ENCODE peak calls at places on chromosomes 3 and 15, in six cellular contexts. S is endothelial cell of umbilical vein, F is HepG2, H is WTC11, G is A549, Q is HCT116. R is an unnamed sample.

GRCh38 chr15:72953306-72953705 is 99.0 kb upstream of the NEO1 start:
- DNase-seq in H (no peak), Q (no peak), G (no peak), S (no peak), F (no peak), R (no peak)

GRCh38 chr3:189624130-189624529 is 7.1 kb upstream of the TP63 start:
- DNase-seq in H (no peak), G (no peak), Q (no peak), F (no peak), S (no peak), R (no peak)

GRCh38 chr15:79154491-79155182 is 64.1 kb upstream of the RASGRF1 start:
- DNase-seq in G (no peak), F (no peak), S (no peak), Q (no peak), H (no peak), R (no peak)

GRCh38 chr3:74089854-74090253 is 465.1 kb upstream of the PDZRN3 start:
- DNase-seq in F (no peak), H (no peak), G (no peak), Q (no peak), S (no peak), R (no peak)

GRCh38 chr3:61685755-61686154 is 124.4 kb downstream of the PTPRG start:
- DNase-seq in G (no peak), Q (no peak), H (no peak), S (no peak), F (no peak), R (no peak)

GRCh38 chr15:49570672-49571071 is 49.9 kb downstream of the FAM227B start:
- DNase-seq in F (no peak), G (no peak), Q (no peak), S (no peak), H (no peak), R (no peak)

GRCh38 chr15:63915888-63916731 is 82.4 kb upstream of the HERC1 start:
- DNase-seq in S (peak; percentile 78), G (peak; percentile 47), F (no peak), Q (no peak), H (peak; percentile 31), R (peak; percentile 28)

GRCh38 chr3:35744419-35744818 is 105.1 kb downstream of the ARPP21 start:
- DNase-seq in F (no peak), S (no peak), G (no peak), Q (no peak), H (peak; percentile 28), R (no peak)

GRCh38 chr3:133944641-133945441 is 49.2 kb upstream of the RAB6B start:
- DNase-seq in F (no peak), Q (no peak), S (peak; percentile 95), H (no peak), G (no peak), R (no peak)

GRCh38 chr3:101865751-101866509 is 16.6 kb downstream of the NFKBIZ start:
- DNase-seq in H (peak; percentile 20), Q (peak; percentile 12), G (no peak), S (peak; percentile 39), F (no peak), R (no peak)

GRCh38 chr3:111592941-111593340 is 2.2 kb downstream of the ZBED2 start:
- DNase-seq in S (no peak), Q (no peak), G (no peak), F (no peak), H (no peak), R (no peak)

GRCh38 chr15:77851696-77852095 is 219.0 kb upstream of the LINGO1 start:
- DNase-seq in F (peak; percentile 6), Q (no peak), H (no peak), S (no peak), G (no peak), R (no peak)

GRCh38 chr3:180430896-180431295 is 171.1 kb upstream of the TTC14 start:
- DNase-seq in S (no peak), H (no peak), Q (no peak), F (no peak), G (no peak), R (no peak)

GRCh38 chr3:184334470-184335158 is 2.8 kb upstream of the FAM131A start:
- DNase-seq in F (no peak), S (peak; percentile 53), Q (no peak), G (peak; percentile 48), H (no peak), R (no peak)

GRCh38 chr15:29818141-29818540 is 4.1 kb downstream of the TJP1 start:
- DNase-seq in H (no peak), Q (no peak), F (no peak), G (no peak), S (peak; percentile 77), R (no peak)

GRCh38 chr3:97864-98263 is 98.7 kb upstream of the CHL1 start:
- DNase-seq in G (no peak), F (no peak), S (no peak), Q (no peak), H (no peak), R (no peak)

GRCh38 chr15:40006003-40006402 is 33.0 kb downstream of the SRP14 start:
- DNase-seq in S (no peak), F (no peak), H (no peak), Q (no peak), G (no peak), R (no peak)

GRCh38 chr3:197312431-197312830 is 14.0 kb upstream of the DLG1 start:
- DNase-seq in Q (no peak), F (no peak), S (no peak), G (no peak), H (no peak), R (no peak)

GRCh38 chr3:128378631-128379347 is 87.9 kb downstream of the DNAJB8 start:
- DNase-seq in H (no peak), G (no peak), Q (no peak), F (no peak), S (no peak), R (no peak)

GRCh38 chr3:46297658-46298423 is 55.6 kb downstream of the CCR3 start:
- DNase-seq in H (no peak), S (no peak), Q (no peak), F (no peak), G (no peak), R (peak; percentile 92)

GRCh38 chr3:112735927-112736326 is 95.0 kb upstream of the CCDC80 start:
- DNase-seq in F (no peak), H (no peak), Q (no peak), G (no peak), S (no peak), R (no peak)

GRCh38 chr3:49015765-49016164 is 2.6 kb downstream of the DALRD3 start:
- DNase-seq in F (no peak), S (no peak), Q (no peak), G (no peak), H (no peak), R (no peak)

GRCh38 chr15:67276666-67277065 is 22.1 kb downstream of the IQCH start:
- DNase-seq in Q (no peak), H (no peak), S (no peak), F (no peak), G (no peak), R (no peak)

GRCh38 chr3:71128951-71129350 is 454.6 kb downstream of the FOXP1 start:
- DNase-seq in F (no peak), S (peak; percentile 89), G (no peak), H (no peak), Q (no peak), R (no peak)

GRCh38 chr3:9808345-9809037 is 1.6 kb upstream of the TTLL3 start:
- DNase-seq in F (peak; percentile 31), Q (peak; percentile 45), H (peak; percentile 64), S (peak; percentile 29), G (peak; percentile 70), R (peak; percentile 56)
- TF ChIP-seq MAX in F (no peak), Q (no peak), H (no peak), S (no peak), G (no peak), R (no peak)

DNA sequence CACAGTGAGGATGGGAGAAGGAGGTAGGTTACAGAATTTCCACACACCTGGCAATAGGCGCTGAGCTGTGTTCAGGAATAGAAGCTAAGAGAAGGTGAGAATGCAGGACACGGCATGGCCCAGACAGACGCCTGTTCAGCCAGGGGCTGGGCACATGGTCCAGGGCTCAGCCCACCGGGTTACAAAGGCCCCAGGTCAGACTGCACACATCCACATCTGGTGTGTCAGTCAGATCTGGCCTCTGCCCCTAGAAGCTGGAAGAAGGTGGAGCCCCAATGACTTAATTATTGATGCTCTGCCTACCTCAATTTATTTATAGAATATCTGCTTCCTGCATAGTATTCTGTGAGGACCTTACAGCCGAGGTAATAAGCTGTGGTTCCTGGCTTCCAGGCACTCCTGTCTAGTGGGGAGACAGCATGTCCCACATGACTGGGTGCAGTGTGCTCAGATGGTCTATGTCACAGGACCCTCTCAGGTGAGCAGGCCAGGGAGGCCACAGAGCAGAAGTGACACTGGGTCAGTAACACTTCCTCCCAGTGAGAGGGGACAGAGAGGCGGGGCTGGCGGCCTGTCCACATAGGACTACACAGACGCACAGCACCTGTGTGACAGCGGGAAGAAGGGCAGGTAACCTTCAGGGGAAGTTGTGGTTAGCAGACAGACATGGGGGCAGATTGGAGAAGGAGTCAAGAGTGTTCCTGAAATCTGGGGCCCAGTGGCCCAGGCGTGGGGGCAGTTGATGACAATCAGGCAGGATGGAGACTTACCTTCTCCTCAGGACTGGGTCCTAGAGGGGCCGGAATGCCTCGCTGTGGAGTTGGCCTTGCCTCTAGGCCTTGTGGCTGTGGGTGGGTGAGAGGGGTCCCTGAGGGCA is 38.6 kb upstream of the PLXNA1 start:
- DNase-seq in H (no peak), F (no peak), G (no peak), Q (no peak), S (no peak), R (no peak)
- TF ChIP-seq MAX in H (no peak), F (no peak), G (no peak), Q (no peak), S (no peak), R (no peak)

GRCh38 chr3:149654188-149654601 is 3.6 kb downstream of the WWTR1 start:
- DNase-seq in S (peak; percentile 63), Q (no peak), F (no peak), H (no peak), G (no peak), R (no peak)
- TF ChIP-seq MAX in S (no peak), Q (no peak), F (no peak), H (no peak), G (no peak), R (no peak)

GRCh38 chr15:31324739-31325431 is 1.8 kb upstream of the KLF13 start:
- DNase-seq in S (no peak), G (no peak), F (no peak), Q (no peak), H (no peak), R (peak; percentile 26)

GRCh38 chr15:31326729-31327673 is at the start of gene KLF13:
- DNase-seq in Q (no peak), G (peak; percentile 74), H (no peak), S (no peak), F (no peak), R (no peak)

GRCh38 chr15:31325976-31326728 is 483 bp upstream of the KLF13 start:
- DNase-seq in G (peak; percentile 99), H (peak; percentile 99), S (peak; percentile 98), Q (peak; percentile 91), F (peak; percentile 89), R (peak; percentile 98)

GRCh38 chr15:31323627-31324026 is 3.0 kb upstream of the KLF13 start:
- DNase-seq in G (no peak), F (no peak), Q (no peak), H (no peak), S (no peak), R (no peak)

DNA sequence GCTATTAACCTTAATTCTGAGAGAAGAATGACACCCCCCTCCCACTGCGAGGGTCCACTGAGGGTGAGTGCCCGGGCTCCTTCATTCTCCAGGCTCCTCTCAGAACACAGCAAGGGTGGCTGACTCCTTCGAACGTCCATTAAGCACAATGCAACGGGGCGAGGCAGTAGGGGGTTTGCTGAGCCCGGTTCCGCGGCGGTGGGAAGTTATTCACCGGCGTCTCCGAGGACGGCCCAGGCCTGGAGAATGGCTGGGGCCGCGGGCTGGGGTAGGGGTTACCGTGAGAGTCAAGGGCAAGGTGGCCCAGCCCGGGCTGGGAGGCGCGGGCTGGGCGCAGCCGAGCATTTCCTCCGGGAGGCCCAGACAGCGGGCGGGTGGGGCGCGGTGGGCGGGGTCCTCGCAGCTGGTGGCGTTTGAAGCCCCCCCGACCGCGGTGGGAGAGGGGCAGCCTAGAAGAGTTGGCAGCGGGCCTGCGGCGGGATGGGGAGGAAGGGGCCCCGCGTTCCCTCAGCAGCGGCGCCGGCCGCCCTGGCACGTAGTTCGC is 1.1 kb upstream of the KLF13 start:
- DNase-seq in F (no peak), Q (no peak), S (no peak), G (no peak), H (peak; percentile 47), R (peak; percentile 81)
- TF ChIP-seq MAX in F (no peak), Q (no peak), S (no peak), G (no peak), H (peak; percentile 1), R (no peak)